ENCODE peak calls at places on chromosomes 2 and 18, in nine cellular contexts. One of them, this sample, is unnamed.

GRCh38 chr2:48589170-48589767 is 28.4 kb upstream of the GTF2A1L start:
- DNase-seq in adrenal gland: peak
- DNase-seq in occipital lobe: peak
- DNase-seq in hepatocyte: peak
- DNase-seq in T-helper 1 cell: no peak
- DNase-seq in activated naive CD4-positive, alpha-beta T cell: no peak
- DNase-seq in cerebellar nuclear complex: no peak
- DNase-seq in NAMALWA: peak
- DNase-seq in ELR: peak
- DNase-seq in this sample: peak

GRCh38 chr2:28649481-28650260 is 102.0 kb upstream of the PPP1CB start:
- DNase-seq in adrenal gland: no peak
- DNase-seq in occipital lobe: no peak
- DNase-seq in hepatocyte: no peak
- DNase-seq in T-helper 1 cell: peak
- DNase-seq in activated naive CD4-positive, alpha-beta T cell: no peak
- DNase-seq in cerebellar nuclear complex: no peak
- DNase-seq in NAMALWA: no peak
- DNase-seq in ELR: peak
- DNase-seq in this sample: no peak

GRCh38 chr2:115057473-115057872 is 615.0 kb downstream of the DPP10 start:
- DNase-seq in adrenal gland: no peak
- DNase-seq in occipital lobe: no peak
- DNase-seq in hepatocyte: no peak
- DNase-seq in T-helper 1 cell: no peak
- DNase-seq in activated naive CD4-positive, alpha-beta T cell: no peak
- DNase-seq in cerebellar nuclear complex: no peak
- DNase-seq in NAMALWA: no peak
- DNase-seq in ELR: no peak
- DNase-seq in this sample: no peak

GRCh38 chr18:76988015-76988826 is 144.4 kb downstream of the MBP start:
- DNase-seq in adrenal gland: peak
- DNase-seq in occipital lobe: no peak
- DNase-seq in hepatocyte: no peak
- DNase-seq in T-helper 1 cell: no peak
- DNase-seq in activated naive CD4-positive, alpha-beta T cell: no peak
- DNase-seq in cerebellar nuclear complex: no peak
- DNase-seq in NAMALWA: no peak
- DNase-seq in ELR: no peak
- DNase-seq in this sample: no peak

GRCh38 chr2:142472382-142472781 is 341.6 kb upstream of the LRP1B start:
- DNase-seq in adrenal gland: no peak
- DNase-seq in occipital lobe: no peak
- DNase-seq in hepatocyte: no peak
- DNase-seq in T-helper 1 cell: no peak
- DNase-seq in activated naive CD4-positive, alpha-beta T cell: no peak
- DNase-seq in cerebellar nuclear complex: no peak
- DNase-seq in NAMALWA: no peak
- DNase-seq in ELR: no peak
- DNase-seq in this sample: no peak

GRCh38 chr2:241815477-241816430 is 6.8 kb downstream of the NEU4 start:
- DNase-seq in adrenal gland: no peak
- DNase-seq in occipital lobe: no peak
- DNase-seq in hepatocyte: no peak
- DNase-seq in T-helper 1 cell: no peak
- DNase-seq in activated naive CD4-positive, alpha-beta T cell: no peak
- DNase-seq in cerebellar nuclear complex: no peak
- DNase-seq in NAMALWA: no peak
- DNase-seq in ELR: no peak
- DNase-seq in this sample: no peak

GRCh38 chr2:190766581-190766980 is 114.0 kb upstream of the GLS start:
- DNase-seq in adrenal gland: no peak
- DNase-seq in occipital lobe: no peak
- DNase-seq in hepatocyte: no peak
- DNase-seq in T-helper 1 cell: no peak
- DNase-seq in activated naive CD4-positive, alpha-beta T cell: no peak
- DNase-seq in cerebellar nuclear complex: no peak
- DNase-seq in NAMALWA: peak
- DNase-seq in ELR: no peak
- DNase-seq in this sample: no peak

GRCh38 chr2:197599285-197599965 is 76.0 kb downstream of the RFTN2 start:
- DNase-seq in adrenal gland: no peak
- DNase-seq in occipital lobe: no peak
- DNase-seq in hepatocyte: peak
- DNase-seq in T-helper 1 cell: peak
- DNase-seq in activated naive CD4-positive, alpha-beta T cell: peak
- DNase-seq in cerebellar nuclear complex: no peak
- DNase-seq in NAMALWA: peak
- DNase-seq in ELR: peak
- DNase-seq in this sample: no peak

GRCh38 chr2:168552450-168552856 is 96.4 kb downstream of the CERS6 start:
- DNase-seq in adrenal gland: no peak
- DNase-seq in occipital lobe: no peak
- DNase-seq in hepatocyte: no peak
- DNase-seq in T-helper 1 cell: no peak
- DNase-seq in activated naive CD4-positive, alpha-beta T cell: no peak
- DNase-seq in cerebellar nuclear complex: no peak
- DNase-seq in NAMALWA: no peak
- DNase-seq in ELR: no peak
- DNase-seq in this sample: peak

GRCh38 chr18:35132284-35132910 is 91.2 kb downstream of the MAPRE2 start:
- DNase-seq in adrenal gland: no peak
- DNase-seq in occipital lobe: no peak
- DNase-seq in hepatocyte: no peak
- DNase-seq in T-helper 1 cell: no peak
- DNase-seq in activated naive CD4-positive, alpha-beta T cell: no peak
- DNase-seq in cerebellar nuclear complex: no peak
- DNase-seq in NAMALWA: no peak
- DNase-seq in ELR: no peak
- DNase-seq in this sample: no peak

GRCh38 chr18:30376515-30376914 is 666.0 kb downstream of the DSC3 start:
- DNase-seq in adrenal gland: no peak
- DNase-seq in occipital lobe: no peak
- DNase-seq in hepatocyte: no peak
- DNase-seq in T-helper 1 cell: no peak
- DNase-seq in activated naive CD4-positive, alpha-beta T cell: no peak
- DNase-seq in cerebellar nuclear complex: no peak
- DNase-seq in NAMALWA: peak
- DNase-seq in ELR: peak
- DNase-seq in this sample: peak

GRCh38 chr2:44715671-44716077 is 225.8 kb upstream of the SIX3 start:
- DNase-seq in adrenal gland: no peak
- DNase-seq in occipital lobe: no peak
- DNase-seq in hepatocyte: peak
- DNase-seq in T-helper 1 cell: no peak
- DNase-seq in activated naive CD4-positive, alpha-beta T cell: no peak
- DNase-seq in cerebellar nuclear complex: no peak
- DNase-seq in NAMALWA: no peak
- DNase-seq in ELR: peak
- DNase-seq in this sample: peak

GRCh38 chr2:203559640-203560039 is 24.5 kb upstream of the RAPH1 start:
- DNase-seq in adrenal gland: no peak
- DNase-seq in occipital lobe: no peak
- DNase-seq in hepatocyte: no peak
- DNase-seq in T-helper 1 cell: no peak
- DNase-seq in activated naive CD4-positive, alpha-beta T cell: no peak
- DNase-seq in cerebellar nuclear complex: no peak
- DNase-seq in NAMALWA: no peak
- DNase-seq in ELR: peak
- DNase-seq in this sample: no peak

GRCh38 chr2:199977984-199978415 is 22.6 kb downstream of the MAIP1 start:
- DNase-seq in adrenal gland: no peak
- DNase-seq in occipital lobe: no peak
- DNase-seq in hepatocyte: peak
- DNase-seq in T-helper 1 cell: peak
- DNase-seq in activated naive CD4-positive, alpha-beta T cell: no peak
- DNase-seq in cerebellar nuclear complex: no peak
- DNase-seq in NAMALWA: no peak
- DNase-seq in ELR: peak
- DNase-seq in this sample: no peak

GRCh38 chr2:204678031-204678430 is 132.8 kb downstream of the PARD3B start:
- DNase-seq in adrenal gland: no peak
- DNase-seq in occipital lobe: no peak
- DNase-seq in hepatocyte: no peak
- DNase-seq in T-helper 1 cell: no peak
- DNase-seq in activated naive CD4-positive, alpha-beta T cell: no peak
- DNase-seq in cerebellar nuclear complex: no peak
- DNase-seq in NAMALWA: no peak
- DNase-seq in ELR: no peak
- DNase-seq in this sample: no peak

GRCh38 chr2:133568172-133568571 is at the start of gene NCKAP5:
- DNase-seq in adrenal gland: no peak
- DNase-seq in occipital lobe: no peak
- DNase-seq in hepatocyte: peak
- DNase-seq in T-helper 1 cell: no peak
- DNase-seq in activated naive CD4-positive, alpha-beta T cell: no peak
- DNase-seq in cerebellar nuclear complex: no peak
- DNase-seq in NAMALWA: no peak
- DNase-seq in ELR: no peak
- DNase-seq in this sample: no peak

GRCh38 chr2:16055848-16056580 is 115.7 kb downstream of the MYCN start:
- DNase-seq in adrenal gland: peak
- DNase-seq in occipital lobe: no peak
- DNase-seq in hepatocyte: no peak
- DNase-seq in T-helper 1 cell: no peak
- DNase-seq in activated naive CD4-positive, alpha-beta T cell: no peak
- DNase-seq in cerebellar nuclear complex: no peak
- DNase-seq in NAMALWA: no peak
- DNase-seq in ELR: no peak
- DNase-seq in this sample: no peak

GRCh38 chr2:162710282-162710891 is 128.2 kb downstream of the KCNH7 start:
- DNase-seq in adrenal gland: peak
- DNase-seq in occipital lobe: no peak
- DNase-seq in hepatocyte: peak
- DNase-seq in T-helper 1 cell: no peak
- DNase-seq in activated naive CD4-positive, alpha-beta T cell: no peak
- DNase-seq in cerebellar nuclear complex: no peak
- DNase-seq in NAMALWA: no peak
- DNase-seq in ELR: peak
- DNase-seq in this sample: no peak

GRCh38 chr2:237298323-237299118 is 115.4 kb downstream of the COL6A3 start:
- DNase-seq in adrenal gland: no peak
- DNase-seq in occipital lobe: no peak
- DNase-seq in hepatocyte: peak
- DNase-seq in T-helper 1 cell: no peak
- DNase-seq in activated naive CD4-positive, alpha-beta T cell: no peak
- DNase-seq in cerebellar nuclear complex: no peak
- DNase-seq in NAMALWA: no peak
- DNase-seq in ELR: peak
- DNase-seq in this sample: peak

GRCh38 chr2:105294844-105295481 is 34.6 kb downstream of the TGFBRAP1 start:
- DNase-seq in adrenal gland: peak
- DNase-seq in occipital lobe: peak
- DNase-seq in hepatocyte: peak
- DNase-seq in T-helper 1 cell: peak
- DNase-seq in activated naive CD4-positive, alpha-beta T cell: no peak
- DNase-seq in cerebellar nuclear complex: no peak
- DNase-seq in NAMALWA: peak
- DNase-seq in ELR: peak
- DNase-seq in this sample: peak

GRCh38 chr2:187580462-187581124 is 26.4 kb upstream of the TFPI start:
- DNase-seq in adrenal gland: no peak
- DNase-seq in occipital lobe: no peak
- DNase-seq in hepatocyte: peak
- DNase-seq in T-helper 1 cell: peak
- DNase-seq in activated naive CD4-positive, alpha-beta T cell: no peak
- DNase-seq in cerebellar nuclear complex: no peak
- DNase-seq in NAMALWA: peak
- DNase-seq in ELR: peak
- DNase-seq in this sample: no peak

GRCh38 chr2:110157153-110157793 is 41.7 kb upstream of the MALL start:
- DNase-seq in adrenal gland: peak
- DNase-seq in occipital lobe: no peak
- DNase-seq in hepatocyte: peak
- DNase-seq in T-helper 1 cell: peak
- DNase-seq in activated naive CD4-positive, alpha-beta T cell: no peak
- DNase-seq in cerebellar nuclear complex: no peak
- DNase-seq in NAMALWA: peak
- DNase-seq in ELR: peak
- DNase-seq in this sample: no peak

GRCh38 chr2:144694456-144694855 is 174.5 kb upstream of the ZEB2 start:
- DNase-seq in adrenal gland: no peak
- DNase-seq in occipital lobe: no peak
- DNase-seq in hepatocyte: no peak
- DNase-seq in T-helper 1 cell: no peak
- DNase-seq in activated naive CD4-positive, alpha-beta T cell: no peak
- DNase-seq in cerebellar nuclear complex: no peak
- DNase-seq in NAMALWA: no peak
- DNase-seq in ELR: no peak
- DNase-seq in this sample: no peak

GRCh38 chr2:239094727-239095266 is 246.9 kb downstream of the TWIST2 start:
- DNase-seq in adrenal gland: no peak
- DNase-seq in occipital lobe: no peak
- DNase-seq in hepatocyte: no peak
- DNase-seq in T-helper 1 cell: no peak
- DNase-seq in activated naive CD4-positive, alpha-beta T cell: no peak
- DNase-seq in cerebellar nuclear complex: no peak
- DNase-seq in NAMALWA: no peak
- DNase-seq in ELR: no peak
- DNase-seq in this sample: no peak

GRCh38 chr2:44981714-44982108 is 27.5 kb downstream of the SIX2 start:
- DNase-seq in adrenal gland: peak
- DNase-seq in occipital lobe: peak
- DNase-seq in hepatocyte: peak
- DNase-seq in T-helper 1 cell: peak
- DNase-seq in activated naive CD4-positive, alpha-beta T cell: peak
- DNase-seq in cerebellar nuclear complex: peak
- DNase-seq in NAMALWA: peak
- DNase-seq in ELR: peak
- DNase-seq in this sample: peak

GRCh38 chr2:195820373-195820772 is 163.3 kb downstream of the SLC39A10 start:
- DNase-seq in adrenal gland: no peak
- DNase-seq in occipital lobe: no peak
- DNase-seq in hepatocyte: no peak
- DNase-seq in T-helper 1 cell: no peak
- DNase-seq in activated naive CD4-positive, alpha-beta T cell: no peak
- DNase-seq in cerebellar nuclear complex: no peak
- DNase-seq in NAMALWA: no peak
- DNase-seq in ELR: peak
- DNase-seq in this sample: no peak

GRCh38 chr2:132384491-132385186 is 32.0 kb upstream of the GPR39 start:
- DNase-seq in adrenal gland: no peak
- DNase-seq in occipital lobe: no peak
- DNase-seq in hepatocyte: no peak
- DNase-seq in T-helper 1 cell: no peak
- DNase-seq in activated naive CD4-positive, alpha-beta T cell: no peak
- DNase-seq in cerebellar nuclear complex: no peak
- DNase-seq in NAMALWA: peak
- DNase-seq in ELR: no peak
- DNase-seq in this sample: no peak

GRCh38 chr2:241412144-241412543 is 56.1 kb downstream of the FARP2 start:
- DNase-seq in adrenal gland: peak
- DNase-seq in occipital lobe: no peak
- DNase-seq in hepatocyte: peak
- DNase-seq in T-helper 1 cell: no peak
- DNase-seq in activated naive CD4-positive, alpha-beta T cell: no peak
- DNase-seq in cerebellar nuclear complex: no peak
- DNase-seq in NAMALWA: no peak
- DNase-seq in ELR: peak
- DNase-seq in this sample: no peak

GRCh38 chr18:35376393-35376741 is 770 bp downstream of the ZNF396 start:
- DNase-seq in adrenal gland: no peak
- DNase-seq in occipital lobe: no peak
- DNase-seq in hepatocyte: peak
- DNase-seq in T-helper 1 cell: peak
- DNase-seq in activated naive CD4-positive, alpha-beta T cell: peak
- DNase-seq in cerebellar nuclear complex: no peak
- DNase-seq in NAMALWA: no peak
- DNase-seq in ELR: no peak
- DNase-seq in this sample: peak

GRCh38 chr2:171248205-171248662 is 87.5 kb upstream of the TLK1 start:
- DNase-seq in adrenal gland: no peak
- DNase-seq in occipital lobe: no peak
- DNase-seq in hepatocyte: no peak
- DNase-seq in T-helper 1 cell: peak
- DNase-seq in activated naive CD4-positive, alpha-beta T cell: no peak
- DNase-seq in cerebellar nuclear complex: no peak
- DNase-seq in NAMALWA: no peak
- DNase-seq in ELR: no peak
- DNase-seq in this sample: no peak

GRCh38 chr2:95539290-95539689 is 52.5 kb upstream of the TRIM43 start:
- DNase-seq in adrenal gland: no peak
- DNase-seq in occipital lobe: no peak
- DNase-seq in hepatocyte: no peak
- DNase-seq in T-helper 1 cell: no peak
- DNase-seq in activated naive CD4-positive, alpha-beta T cell: no peak
- DNase-seq in cerebellar nuclear complex: no peak
- DNase-seq in NAMALWA: no peak
- DNase-seq in ELR: no peak
- DNase-seq in this sample: no peak